ENCODE peak calls at places on chromosomes 4 and X, in five cellular contexts. E is COLO829, R is T47D, A is sciatic nerve, W is small intestine. U is an unnamed sample.

GRCh38 chrX:119541188-119541587 is 24.0 kb downstream of the STEEP1 start:
- DNase-seq in R (no peak), A (no peak), W (no peak), E (peak), U (no peak)

GRCh38 chr4:172011196-172011595 is 198.0 kb downstream of the GALNTL6 start:
- DNase-seq in E (no peak), R (no peak), A (no peak), W (no peak), U (no peak)

GRCh38 chr4:151276787-151277557 is at the start of gene PRSS48:
- DNase-seq in R (peak), W (peak), E (peak), A (peak), U (peak)

GRCh38 chr4:3792813-3793212 is 26.6 kb downstream of the ADRA2C start:
- DNase-seq in E (no peak), R (no peak), W (no peak), A (no peak), U (no peak)

GRCh38 chr4:80183196-80184052 is 13.9 kb upstream of the PRDM8 start:
- DNase-seq in W (no peak), A (peak), R (no peak), E (no peak), U (no peak)

GRCh38 chr4:153486281-153487151 is 20.4 kb downstream of the TMEM131L start:
- DNase-seq in A (no peak), E (no peak), W (no peak), R (peak), U (peak)

GRCh38 chrX:129777218-129777768 is 2.5 kb upstream of the SASH3 start:
- DNase-seq in W (peak), E (no peak), A (no peak), R (peak), U (no peak)

GRCh38 chr4:39820186-39820585 is 122.2 kb downstream of the UBE2K start:
- DNase-seq in A (no peak), E (no peak), R (no peak), W (no peak), U (no peak)

GRCh38 chr4:16717266-16717970 is 181.0 kb downstream of the LDB2 start:
- DNase-seq in R (no peak), E (no peak), A (no peak), W (no peak), U (no peak)

GRCh38 chrX:1502241-1502640 is 34.7 kb downstream of the P2RY8 start:
- DNase-seq in W (no peak), R (no peak), A (no peak), E (no peak), U (no peak)

GRCh38 chr4:15694431-15694830 is 8.4 kb upstream of the BST1 start:
- DNase-seq in R (peak), W (no peak), A (no peak), E (no peak), U (no peak)

GRCh38 chr4:56681158-56681848 is at the start of gene HOPX:
- DNase-seq in W (peak), R (peak), A (no peak), E (no peak), U (no peak)

GRCh38 chrX:48793935-48794334 is 7.5 kb downstream of the GATA1 start:
- DNase-seq in R (no peak), A (no peak), E (no peak), W (no peak), U (no peak)

GRCh38 chrX:108299704-108300103 is 138.5 kb downstream of the COL4A6 start:
- DNase-seq in R (no peak), E (no peak), W (no peak), A (no peak), U (no peak)

GRCh38 chr4:44725861-44726820 is at the start of gene GNPDA2:
- DNase-seq in R (peak), W (peak), A (peak), E (peak), U (peak)

GRCh38 chrX:36684053-36684452 is 324.1 kb upstream of the FAM47C start:
- DNase-seq in E (no peak), W (no peak), A (no peak), R (peak), U (no peak)

GRCh38 chr4:7156273-7157139 is 35.8 kb upstream of the SORCS2 start:
- DNase-seq in A (peak), E (no peak), W (no peak), R (peak), U (no peak)

U was measured in HuH-7.5.